ENCODE peak calls at places on chromosomes 13 and 19, in four cellular contexts. One of them, this sample, is unnamed.

GRCh38 chr13:98315466-98315865 is 138.4 kb upstream of the RNF113B start:
- DNase-seq in tibial nerve: no peak
- DNase-seq in pancreas: no peak
- DNase-seq in thoracic aorta: no peak
- DNase-seq in this sample: no peak

GRCh38 chr19:19405919-19406877 is 723 bp downstream of the GATAD2A start:
- DNase-seq in pancreas: peak; percentile 62
- DNase-seq in tibial nerve: no peak
- DNase-seq in thoracic aorta: no peak
- DNase-seq in this sample: peak; percentile 75

GRCh38 chr19:18683109-18683954 is at the start of gene CRTC1:
- DNase-seq in pancreas: peak; percentile 92
- DNase-seq in tibial nerve: peak; percentile 76
- DNase-seq in thoracic aorta: peak; percentile 38
- DNase-seq in this sample: peak; percentile 94

GRCh38 chr19:35533822-35534521 is 716 bp downstream of the GAPDHS start:
- DNase-seq in thoracic aorta: no peak
- DNase-seq in pancreas: no peak
- DNase-seq in tibial nerve: peak; percentile 16
- DNase-seq in this sample: no peak

GRCh38 chr13:44404261-44405139 is 30.9 kb downstream of the SERP2 start:
- DNase-seq in tibial nerve: no peak
- DNase-seq in pancreas: no peak
- DNase-seq in thoracic aorta: no peak
- DNase-seq in this sample: peak; percentile 29

GRCh38 chr13:106424805-106425204 is 110.7 kb downstream of the EFNB2 start:
- DNase-seq in tibial nerve: no peak
- DNase-seq in pancreas: no peak
- DNase-seq in thoracic aorta: no peak
- DNase-seq in this sample: no peak

GRCh38 chr13:47036291-47037008 is 139.6 kb upstream of the HTR2A start:
- DNase-seq in tibial nerve: no peak
- DNase-seq in pancreas: peak; percentile 19
- DNase-seq in thoracic aorta: no peak
- DNase-seq in this sample: no peak

GRCh38 chr13:112545866-112546265 is 42.1 kb downstream of the TUBGCP3 start:
- DNase-seq in pancreas: no peak
- DNase-seq in thoracic aorta: no peak
- DNase-seq in tibial nerve: no peak
- DNase-seq in this sample: no peak

GRCh38 chr13:114285166-114285808 is 3.9 kb downstream of the UPF3A start:
- DNase-seq in tibial nerve: no peak
- DNase-seq in thoracic aorta: no peak
- DNase-seq in pancreas: no peak
- DNase-seq in this sample: no peak

GRCh38 chr13:84844473-84844872 is 954.7 kb downstream of the SLITRK6 start:
- DNase-seq in tibial nerve: no peak
- DNase-seq in thoracic aorta: no peak
- DNase-seq in pancreas: no peak
- DNase-seq in this sample: no peak

DNA sequence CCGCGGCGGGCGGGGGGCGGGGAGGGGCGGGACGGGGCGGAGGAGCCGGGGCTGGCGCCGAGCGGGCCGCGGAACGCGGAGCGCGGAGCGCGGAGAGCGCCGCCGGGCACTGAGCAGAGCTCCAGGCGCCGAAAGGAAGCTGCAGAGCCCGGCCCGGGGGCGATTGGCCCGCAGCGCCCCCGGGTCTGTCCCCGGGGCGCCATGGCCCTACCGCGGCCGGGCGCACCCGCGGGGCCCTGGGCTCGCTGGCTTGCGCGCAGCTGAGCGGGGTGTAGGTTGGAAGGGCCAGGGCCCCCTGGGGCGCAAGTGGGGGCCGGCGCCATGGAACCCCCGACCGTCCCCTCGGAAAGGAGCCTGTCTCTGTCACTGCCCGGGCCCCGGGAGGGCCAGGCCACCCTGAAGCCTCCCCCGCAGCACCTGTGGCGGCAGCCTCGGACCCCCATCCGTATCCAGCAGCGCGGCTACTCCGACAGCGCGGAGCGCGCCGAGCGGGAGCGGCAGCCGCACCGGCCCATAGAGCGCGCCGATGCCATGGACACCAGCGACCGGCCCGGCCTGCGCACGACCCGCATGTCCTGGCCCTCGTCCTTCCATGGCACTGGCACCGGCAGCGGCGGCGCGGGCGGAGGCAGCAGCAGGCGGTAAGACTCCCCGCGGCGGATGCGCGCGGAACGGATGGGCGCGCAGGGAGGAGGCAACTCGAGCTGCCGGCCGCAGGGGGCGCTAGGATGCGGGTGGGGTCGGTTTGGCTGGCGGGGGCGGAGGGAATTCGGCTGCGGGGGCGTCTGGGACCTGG is at the start of gene PDE4A:
- DNase-seq in tibial nerve: no peak
- DNase-seq in pancreas: no peak
- DNase-seq in thoracic aorta: no peak
- DNase-seq in this sample: no peak
- TF ChIP-seq CTCF in tibial nerve: no peak
- TF ChIP-seq CTCF in pancreas: no peak
- TF ChIP-seq CTCF in thoracic aorta: no peak
- TF ChIP-seq CTCF in this sample: no peak

GRCh38 chr19:37987356-37988332 is 80.6 kb downstream of the SIPA1L3 start:
- DNase-seq in tibial nerve: no peak
- DNase-seq in pancreas: no peak
- DNase-seq in thoracic aorta: no peak
- DNase-seq in this sample: no peak
- TF ChIP-seq CTCF in tibial nerve: no peak
- TF ChIP-seq CTCF in pancreas: no peak
- TF ChIP-seq CTCF in thoracic aorta: no peak
- TF ChIP-seq CTCF in this sample: no peak

DNA sequence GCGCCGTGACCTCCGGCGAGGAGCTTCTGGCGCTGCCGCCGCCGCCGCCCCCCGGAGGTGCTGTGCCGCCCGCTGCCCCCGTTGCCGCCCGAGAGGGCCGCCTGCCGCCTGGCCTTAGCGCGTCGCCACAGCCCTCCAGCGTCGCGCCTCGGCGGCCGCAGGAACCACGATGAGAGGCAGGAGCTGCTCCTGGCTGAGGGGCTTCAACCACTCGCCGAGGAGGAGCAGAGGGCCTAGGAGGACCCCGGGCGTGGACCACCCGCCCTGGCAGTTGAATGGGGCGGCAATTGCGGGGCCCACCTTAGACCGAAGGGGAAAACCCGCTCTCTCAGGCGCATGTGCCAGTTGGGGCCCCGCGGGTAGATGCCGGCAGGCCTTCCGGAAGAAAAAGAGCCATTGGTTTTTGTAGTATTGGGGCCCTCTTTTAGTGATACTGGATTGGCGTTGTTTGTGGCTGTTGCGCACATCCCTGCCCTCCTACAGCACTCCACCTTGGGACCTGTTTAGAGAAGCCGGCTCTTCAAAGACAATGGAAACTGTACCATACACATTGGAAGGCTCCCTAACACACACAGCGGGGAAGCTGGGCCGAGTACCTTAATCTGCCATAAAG is 4.8 kb downstream of the PDX1 start:
- DNase-seq in pancreas: no peak
- DNase-seq in tibial nerve: no peak
- DNase-seq in thoracic aorta: no peak
- DNase-seq in this sample: no peak
- TF ChIP-seq CTCF in pancreas: no peak
- TF ChIP-seq CTCF in tibial nerve: no peak
- TF ChIP-seq CTCF in thoracic aorta: no peak
- TF ChIP-seq CTCF in this sample: no peak

DNA sequence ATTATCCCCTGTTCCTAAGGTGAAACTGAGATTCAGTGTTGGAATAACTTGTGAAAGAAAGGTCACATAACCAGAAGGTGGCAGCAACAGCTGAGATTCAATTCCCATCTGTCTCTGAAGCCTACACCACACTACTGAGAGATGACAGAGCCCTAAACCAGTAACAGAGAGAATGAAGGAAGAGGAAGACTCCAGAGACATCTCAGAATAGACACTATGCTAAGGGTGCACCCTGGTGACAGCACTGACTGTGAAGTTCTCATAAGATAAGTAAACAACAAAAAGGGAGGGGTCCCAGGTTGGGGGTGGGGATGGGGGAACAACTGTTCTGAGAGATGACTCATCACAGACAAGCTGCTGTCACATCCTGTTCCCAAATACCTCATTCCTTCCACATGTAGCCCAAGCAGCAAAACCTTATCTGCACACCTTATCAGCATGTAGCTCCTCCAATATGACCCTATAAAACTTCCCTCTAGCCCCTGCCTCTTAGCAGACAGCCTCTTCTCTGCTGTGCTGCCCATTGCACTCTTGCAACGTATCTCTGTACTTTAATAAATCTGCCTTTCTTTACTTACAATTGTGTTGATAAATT is 46.5 kb downstream of the UTP14C start:
- DNase-seq in tibial nerve: no peak
- DNase-seq in pancreas: no peak
- DNase-seq in thoracic aorta: no peak
- DNase-seq in this sample: no peak
- TF ChIP-seq CTCF in tibial nerve: no peak
- TF ChIP-seq CTCF in pancreas: no peak
- TF ChIP-seq CTCF in thoracic aorta: no peak
- TF ChIP-seq CTCF in this sample: no peak

GRCh38 chr19:12885749-12886706 is 973 bp downstream of the KLF1 start:
- DNase-seq in tibial nerve: no peak
- DNase-seq in pancreas: no peak
- DNase-seq in thoracic aorta: no peak
- DNase-seq in this sample: no peak
- TF ChIP-seq CTCF in tibial nerve: no peak
- TF ChIP-seq CTCF in pancreas: no peak
- TF ChIP-seq CTCF in thoracic aorta: peak; percentile 2
- TF ChIP-seq CTCF in this sample: no peak

GRCh38 chr19:57279418-57280164 is 694 bp upstream of the ZNF460 start:
- DNase-seq in pancreas: peak; percentile 89
- DNase-seq in thoracic aorta: peak; percentile 84
- DNase-seq in tibial nerve: peak; percentile 86
- DNase-seq in this sample: peak; percentile 96
- TF ChIP-seq CTCF in pancreas: no peak
- TF ChIP-seq CTCF in thoracic aorta: no peak
- TF ChIP-seq CTCF in tibial nerve: no peak
- TF ChIP-seq CTCF in this sample: no peak

GRCh38 chr13:51923983-51924539 is 62.3 kb downstream of the CCDC70 start:
- DNase-seq in pancreas: no peak
- DNase-seq in tibial nerve: no peak
- DNase-seq in thoracic aorta: no peak
- DNase-seq in this sample: no peak
- TF ChIP-seq CTCF in pancreas: no peak
- TF ChIP-seq CTCF in tibial nerve: no peak
- TF ChIP-seq CTCF in thoracic aorta: no peak
- TF ChIP-seq CTCF in this sample: no peak